ENCODE peak calls at places on chromosome 22, in ten cellular contexts. V is suprapubic skin, P is NB4, T is upper lobe of left lung, R is Peyer's patch, E is GM12891, C is stomach, O is sigmoid colon, S is endothelial cell of umbilical vein, I is HCT116. M is an unnamed sample.

GRCh38 chr22:41927813-41928212 is 1.2 kb upstream of the TNFRSF13C start:
- DNase-seq in C (no peak), E (no peak), R (no peak), I (no peak), O (no peak), P (no peak), T (no peak), V (no peak), S (no peak), M (no peak)

GRCh38 chr22:20084547-20085413 is 4.7 kb downstream of the DGCR8 start:
- DNase-seq in R (peak; percentile 44), E (no peak), V (no peak), S (no peak), O (no peak), P (peak; percentile 45), T (no peak), C (peak; percentile 52), I (no peak), M (no peak)

GRCh38 chr22:41338614-41339212 is 37.4 kb downstream of the ZC3H7B start:
- DNase-seq in V (no peak), P (no peak), R (no peak), S (no peak), O (no peak), I (no peak), C (no peak), E (no peak), T (peak; percentile 54), M (no peak)

GRCh38 chr22:41690476-41690875 is 1.8 kb upstream of the SNU13 start:
- DNase-seq in S (no peak), O (peak; percentile 54), T (peak; percentile 32), R (no peak), V (no peak), E (no peak), I (no peak), P (no peak), C (no peak), M (no peak)

GRCh38 chr22:40654522-40655167 is 18.1 kb upstream of the MRTFA start:
- DNase-seq in S (peak; percentile 60), T (no peak), C (peak; percentile 64), E (no peak), P (no peak), I (no peak), R (no peak), V (no peak), O (peak; percentile 76), M (no peak)

GRCh38 chr22:43824724-43825485 is 12.8 kb upstream of the EFCAB6 start:
- DNase-seq in O (no peak), I (no peak), V (peak; percentile 52), R (peak; percentile 24), T (no peak), E (peak; percentile 10), P (no peak), C (peak; percentile 17), S (no peak), M (no peak)

GRCh38 chr22:41598081-41598480 is 8.4 kb upstream of the PMM1 start:
- DNase-seq in O (no peak), I (no peak), T (no peak), R (no peak), V (no peak), P (no peak), E (no peak), S (peak; percentile 67), C (no peak), M (no peak)

GRCh38 chr22:44363214-44363979 is 50.6 kb upstream of the SHISAL1 start:
- DNase-seq in R (peak; percentile 64), P (peak; percentile 42), I (no peak), T (peak; percentile 96), S (peak; percentile 85), V (peak; percentile 90), C (peak; percentile 65), O (peak; percentile 97), E (no peak), M (no peak)

DNA sequence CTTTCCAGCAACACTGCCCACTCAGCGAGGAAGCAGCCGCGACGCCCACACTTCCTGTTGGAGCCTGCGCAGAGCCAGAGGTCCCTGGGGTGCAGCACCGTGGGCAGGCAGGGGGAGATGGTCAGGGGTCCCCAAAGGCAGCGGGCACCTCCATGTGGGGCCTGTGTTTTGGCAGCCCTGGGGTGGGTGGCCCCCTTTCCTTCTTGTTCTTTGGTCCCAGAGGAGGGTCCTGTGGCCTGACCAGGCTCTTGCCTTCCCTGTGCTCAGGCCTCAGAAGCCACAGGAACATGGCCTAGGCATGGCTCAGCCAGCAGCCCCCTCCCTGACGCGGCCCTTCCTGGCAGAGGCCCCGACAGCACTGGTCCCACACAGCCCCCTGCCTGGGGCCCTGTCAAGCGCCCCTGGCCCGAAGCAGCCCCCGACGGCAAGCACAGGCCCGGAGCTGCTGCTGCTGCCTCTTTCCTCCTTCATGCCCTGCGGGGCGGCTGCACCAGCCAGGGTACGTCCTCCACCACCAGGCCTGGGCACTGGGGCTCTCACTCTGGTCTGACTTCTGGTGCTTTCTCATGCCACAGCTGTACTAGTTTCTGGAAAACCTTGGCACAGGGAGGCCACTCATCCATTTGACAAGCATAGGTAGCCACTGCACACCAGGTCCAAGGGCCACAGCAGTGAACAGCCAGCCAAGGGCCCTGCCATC is 47.1 kb downstream of the PISD start:
- DNase-seq in R (peak; percentile 46), C (no peak), S (no peak), T (peak; percentile 79), P (peak; percentile 41), V (no peak), E (no peak), I (no peak), O (peak; percentile 50), M (no peak)
- TF ChIP-seq POLR2A in R (no peak), C (no peak), S (no peak), T (no peak), P (no peak), V (no peak), E (no peak), I (no peak), O (no peak), M (no peak)

DNA sequence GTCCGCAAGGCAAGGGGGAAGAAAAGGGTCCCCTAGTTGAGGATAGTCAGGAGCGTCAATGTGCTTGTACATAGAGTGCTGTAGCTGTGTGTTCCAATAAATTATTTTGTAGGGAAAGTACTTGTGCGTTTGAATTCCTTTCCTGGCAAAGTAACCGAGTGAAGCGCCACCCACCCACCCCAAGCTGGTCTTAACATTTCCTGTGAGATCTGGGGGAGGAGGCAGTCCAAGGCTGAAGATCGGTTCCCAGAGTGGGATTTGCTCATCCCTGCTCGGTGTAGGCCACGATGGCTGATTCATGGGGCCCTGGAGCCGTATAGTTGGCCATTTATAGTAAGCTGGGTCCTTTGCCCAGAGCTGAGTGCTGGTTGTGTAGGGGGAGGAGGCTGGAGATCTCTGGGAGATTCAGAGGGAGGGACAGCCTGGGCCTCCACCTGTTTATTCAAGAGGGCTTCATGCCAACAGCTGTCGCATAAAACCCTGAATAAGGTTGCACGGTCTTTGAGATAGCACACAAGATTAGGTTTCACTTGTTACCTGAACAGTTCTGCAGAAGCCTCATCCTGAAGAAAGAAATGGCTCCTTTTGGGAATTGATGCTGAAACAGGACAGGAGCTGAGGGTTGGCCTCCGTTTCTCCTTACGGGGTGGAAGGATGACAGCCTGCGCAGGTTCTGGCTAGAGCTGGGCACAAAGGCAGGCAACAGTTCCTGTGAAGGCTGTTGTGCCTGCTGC is 2.4 kb downstream of the ATF4 start:
- DNase-seq in P (no peak), T (no peak), I (no peak), R (peak; percentile 54), E (no peak), V (no peak), C (peak; percentile 56), O (peak; percentile 90), S (peak; percentile 43), M (no peak)
- TF ChIP-seq POLR2A in P (peak; percentile 16), T (no peak), I (peak; percentile 25), R (peak; percentile 20), E (peak; percentile 98), V (no peak), C (no peak), O (peak; percentile 35), S (peak; percentile 88), M (no peak)

DNA sequence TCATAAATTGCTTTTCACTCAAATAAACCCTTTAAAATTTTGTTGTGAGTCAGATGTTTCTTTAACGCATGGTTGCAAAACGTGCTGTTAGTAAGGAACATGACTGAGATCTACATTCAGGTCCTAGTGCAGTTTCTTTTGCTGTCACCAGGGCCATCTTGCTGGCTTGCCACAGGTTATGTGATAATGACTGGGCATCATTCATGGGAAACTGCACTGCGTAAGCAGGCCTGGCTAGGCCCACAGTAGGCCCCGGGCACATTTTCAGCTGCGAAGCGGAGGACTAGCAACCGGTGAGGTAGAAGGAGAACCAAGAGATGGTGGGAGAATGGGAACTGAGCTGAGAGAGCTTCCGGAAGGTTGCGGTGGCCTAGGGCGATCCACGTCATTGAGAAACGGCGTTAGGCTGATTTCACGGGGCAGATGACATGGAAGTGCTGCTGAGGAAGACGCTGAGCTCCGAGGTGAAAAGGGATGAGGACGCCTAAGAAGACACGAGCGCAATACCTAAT is 3.2 kb upstream of the KLHDC7B start:
- DNase-seq in C (no peak), T (no peak), V (no peak), S (no peak), E (no peak), P (peak; percentile 93), R (no peak), O (no peak), I (no peak), M (no peak)
- TF ChIP-seq POLR2A in C (no peak), T (no peak), V (no peak), S (no peak), E (peak; percentile 15), P (no peak), R (no peak), O (no peak), I (no peak), M (no peak)

GRCh38 chr22:35708453-35708852 is 9.2 kb upstream of the APOL5 start:
- DNase-seq in P (no peak), T (no peak), E (no peak), I (no peak), S (no peak), O (no peak), R (no peak), C (no peak), V (no peak), M (no peak)

GRCh38 chr22:35705141-35705540 is 12.5 kb upstream of the APOL5 start:
- DNase-seq in T (no peak), S (peak; percentile 69), I (no peak), O (no peak), E (no peak), V (no peak), R (no peak), P (no peak), C (no peak), M (no peak)

GRCh38 chr22:35708917-35709316 is 8.8 kb upstream of the APOL5 start:
- DNase-seq in O (no peak), C (no peak), E (no peak), S (no peak), R (no peak), T (no peak), V (no peak), I (no peak), P (no peak), M (no peak)

DNA sequence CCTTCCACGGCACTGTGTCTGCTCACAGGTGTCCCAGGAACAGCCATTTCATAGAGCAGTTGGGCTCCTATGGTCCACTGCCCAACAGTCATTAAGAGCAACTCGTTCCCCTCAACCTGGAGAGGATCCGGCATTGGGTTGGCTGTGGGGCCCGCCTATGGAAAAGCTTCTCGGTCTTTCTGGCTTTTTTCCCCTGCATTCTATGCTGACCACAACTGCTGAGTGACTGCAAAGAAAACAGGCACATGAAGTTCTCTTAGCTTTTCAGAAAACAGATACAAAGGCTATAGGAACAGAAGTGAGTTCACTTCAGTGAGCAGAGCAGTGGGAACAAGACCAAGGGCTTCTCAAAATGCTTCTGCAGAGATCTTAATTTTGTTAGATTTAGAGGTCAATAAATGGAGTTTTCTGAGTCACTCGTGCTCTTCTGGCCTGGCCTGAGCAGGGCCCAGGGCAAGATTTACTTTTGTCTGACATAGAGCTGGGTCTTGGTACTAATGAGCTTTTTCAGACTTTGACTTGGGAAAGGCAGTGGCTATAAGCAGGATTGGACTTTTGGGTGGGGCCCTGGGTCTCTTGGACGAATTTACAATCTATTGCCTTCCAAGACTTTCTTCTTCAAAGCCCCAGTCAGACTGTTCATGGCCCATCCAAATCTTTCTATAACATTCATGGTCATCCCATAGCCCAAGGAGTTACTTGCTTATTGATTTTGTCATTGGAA is 13.6 kb upstream of the APOL5 start:
- DNase-seq in R (no peak), V (no peak), C (no peak), O (no peak), S (no peak), E (no peak), I (no peak), P (no peak), T (no peak), M (no peak)
- TF ChIP-seq POLR2A in R (no peak), V (no peak), C (no peak), O (no peak), S (no peak), E (no peak), I (no peak), P (no peak), T (no peak), M (no peak)